ENCODE peak calls at places on chromosomes 12 and 14, in ten cellular contexts. E is endothelial cell, U is cardiac fibroblast, W is heart left ventricle, T is prostate gland, Q is left ventricle myocardium inferior, P is IMR-90, D is B cell, Y is body of pancreas, K is fibroblast of lung. B is an unnamed sample.

GRCh38 chr12:18681818-18682217 is 56.0 kb downstream of the PLCZ1 start:
- DNase-seq in T (no peak), P (no peak), E (no peak), K (no peak), D (no peak), W (no peak), Q (no peak), U (no peak), Y (no peak), B (no peak)

GRCh38 chr14:93163570-93163969 is 21.1 kb downstream of the MOAP1 start:
- DNase-seq in K (no peak), Y (no peak), U (no peak), W (no peak), P (no peak), E (no peak), T (no peak), Q (no peak), D (no peak), B (no peak)

GRCh38 chr14:95256011-95256775 is 63.5 kb downstream of the CLMN start:
- DNase-seq in Q (no peak), K (no peak), Y (no peak), E (no peak), U (no peak), W (no peak), P (no peak), T (no peak), D (no peak), B (no peak)

GRCh38 chr14:34122650-34123049 is 171.8 kb upstream of the EGLN3 start:
- DNase-seq in D (no peak), T (no peak), U (no peak), K (no peak), Q (no peak), E (no peak), Y (no peak), P (no peak), W (no peak), B (no peak)

GRCh38 chr14:76133103-76133502 is 18.6 kb upstream of the GPATCH2L start:
- DNase-seq in Q (no peak), Y (no peak), P (peak), W (no peak), E (peak), K (peak), T (no peak), D (no peak), U (peak), B (no peak)

GRCh38 chr14:75095690-75096089 is 26.2 kb downstream of the ZC2HC1C start:
- DNase-seq in T (no peak), W (no peak), U (no peak), P (no peak), D (no peak), Y (no peak), K (no peak), Q (no peak), E (no peak), B (no peak)

GRCh38 chr14:72063761-72064282 is 131.6 kb downstream of the RGS6 start:
- DNase-seq in P (no peak), U (no peak), K (no peak), W (no peak), T (no peak), E (no peak), Q (no peak), Y (no peak), D (no peak), B (no peak)

GRCh38 chr14:75982724-75983358 is 1.0 kb upstream of the TGFB3 start:
- DNase-seq in Q (peak), T (no peak), U (peak), D (no peak), P (peak), E (no peak), W (peak), Y (peak), K (peak), B (no peak)

GRCh38 chr14:36279306-36280244 is 40.9 kb downstream of the MBIP start:
- DNase-seq in Y (no peak), E (no peak), Q (no peak), P (no peak), U (no peak), K (no peak), W (no peak), D (no peak), T (no peak), B (no peak)

GRCh38 chr14:33726685-33727084 is 224.2 kb downstream of the EGLN3 start:
- DNase-seq in K (no peak), U (no peak), D (no peak), Y (no peak), P (no peak), T (no peak), Q (no peak), W (no peak), E (no peak), B (no peak)

GRCh38 chr12:54377797-54378515 is 6.6 kb downstream of the ZNF385A start:
- DNase-seq in P (no peak), K (no peak), T (no peak), U (no peak), Y (no peak), W (no peak), E (no peak), Q (no peak), D (no peak), B (no peak)

GRCh38 chr12:23535441-23535840 is 414.0 kb downstream of the SOX5 start:
- DNase-seq in T (no peak), P (no peak), K (no peak), Y (no peak), Q (no peak), E (no peak), D (no peak), U (no peak), W (no peak), B (no peak)

GRCh38 chr14:38291681-38292459 is 36.0 kb upstream of the CLEC14A start:
- DNase-seq in Q (no peak), K (no peak), T (no peak), E (no peak), P (peak), D (no peak), U (peak), W (no peak), Y (no peak), B (no peak)

GRCh38 chr12:132561784-132562156 is 48.6 kb downstream of the LRCOL1 start:
- DNase-seq in E (peak), T (no peak), U (no peak), K (no peak), P (no peak), Y (peak), D (peak), W (no peak), Q (no peak), B (no peak)

GRCh38 chr14:26867171-26867757 is 269.4 kb upstream of the NOVA1 start:
- DNase-seq in U (no peak), Y (peak), D (no peak), Q (no peak), E (no peak), K (no peak), T (no peak), P (no peak), W (no peak), B (no peak)

GRCh38 chr14:52023518-52023917 is 34.2 kb downstream of the RTRAF start:
- DNase-seq in Q (no peak), Y (peak), W (no peak), K (peak), U (peak), D (no peak), T (no peak), E (no peak), P (peak), B (peak)

GRCh38 chr14:97299661-97300060 is 502.5 kb downstream of the VRK1 start:
- DNase-seq in U (no peak), Y (no peak), E (no peak), P (no peak), T (no peak), W (no peak), Q (no peak), K (no peak), D (no peak), B (no peak)

DNA sequence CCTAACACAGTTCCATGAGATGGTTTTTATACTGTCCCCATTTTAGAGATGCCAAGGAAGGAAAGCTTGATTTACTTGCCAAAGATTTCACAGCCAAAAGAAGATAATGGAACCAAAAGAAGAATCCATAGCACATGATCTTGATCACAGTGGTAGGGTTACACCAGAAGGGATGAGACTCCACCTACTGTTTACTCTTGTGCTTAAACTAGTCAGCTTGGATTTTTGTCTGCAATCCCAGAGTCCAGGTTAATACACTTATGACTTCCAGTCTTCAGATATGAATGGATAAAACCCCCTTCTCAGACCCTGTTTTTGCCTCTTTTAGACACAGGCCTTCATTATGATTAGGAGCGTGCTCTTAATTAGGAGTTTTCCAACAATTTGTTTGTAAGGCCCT is 454.2 kb downstream of the AEBP2 start:
- DNase-seq in W (no peak), Y (no peak), K (peak), T (no peak), D (no peak), U (peak), P (peak), Q (no peak), E (no peak), B (no peak)
- TF ChIP-seq CTCF in W (no peak), Y (no peak), K (peak), T (peak), D (no peak), U (peak), P (peak), Q (peak), E (no peak), B (peak)

DNA sequence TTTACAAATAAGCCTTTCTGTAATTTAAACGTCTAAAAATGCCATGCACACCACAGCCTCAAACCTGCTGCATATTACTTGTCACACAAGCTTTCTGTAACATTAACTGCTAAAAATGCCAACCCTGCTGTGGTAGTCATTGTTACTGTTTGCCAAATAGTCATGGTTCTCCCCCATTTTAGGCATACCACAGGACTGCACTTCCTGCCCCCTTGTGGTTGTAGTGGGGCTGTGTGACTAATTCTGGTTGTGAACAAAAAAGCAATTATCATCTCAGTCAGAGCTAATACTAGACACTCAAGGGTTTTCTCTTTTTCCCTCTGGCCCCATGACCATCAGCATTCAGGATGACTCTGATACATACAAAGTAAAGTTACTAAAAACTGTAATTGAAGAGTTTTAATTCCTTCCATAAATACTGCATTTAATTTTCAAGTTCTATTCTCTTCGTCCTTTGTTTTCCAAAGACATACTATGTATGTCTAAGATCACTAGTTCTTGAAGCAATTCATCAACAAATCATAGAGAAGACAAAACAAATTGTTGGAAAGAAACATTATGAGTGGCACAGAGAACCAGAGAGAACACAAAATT is 5.7 kb upstream of the SLC35F4 start:
- DNase-seq in U (peak), Q (no peak), E (peak), P (peak), K (peak), T (no peak), W (peak), Y (peak), D (no peak), B (peak)
- TF ChIP-seq CTCF in U (peak), Q (peak), E (peak), P (peak), K (peak), T (peak), W (peak), Y (peak), D (peak), B (peak)

GRCh38 chr12:6376079-6376941 is 947 bp upstream of the SCNN1A start:
- DNase-seq in T (peak), W (peak), K (peak), Y (peak), E (peak), U (peak), D (no peak), Q (no peak), P (peak), B (no peak)
- TF ChIP-seq CTCF in T (peak), W (peak), K (peak), Y (no peak), E (no peak), U (peak), D (no peak), Q (peak), P (peak), B (peak)

DNA sequence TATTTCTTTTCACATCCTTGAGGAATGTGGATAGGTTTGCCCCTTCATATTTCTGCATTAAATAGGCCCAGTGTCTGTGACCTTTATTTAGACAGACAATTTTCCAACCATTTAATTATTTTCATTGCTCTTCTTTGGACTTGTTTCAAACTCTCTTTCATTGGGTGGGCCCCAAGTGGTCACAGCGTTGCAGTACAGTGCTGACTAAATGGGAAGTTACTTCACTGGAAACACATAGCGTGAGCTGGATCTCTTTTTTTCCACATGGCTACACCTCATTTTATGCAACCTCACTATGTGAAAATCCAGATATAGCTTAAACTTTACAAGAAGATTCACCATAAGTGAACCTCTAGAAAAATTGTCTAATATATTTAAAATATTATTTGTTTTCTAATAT is 438.9 kb downstream of the ADAMTS20 start:
- DNase-seq in Q (no peak), Y (no peak), K (peak), D (no peak), T (no peak), U (peak), P (no peak), E (no peak), W (no peak), B (peak)
- TF ChIP-seq CTCF in Q (no peak), Y (no peak), K (no peak), D (no peak), T (no peak), U (peak), P (no peak), E (no peak), W (no peak), B (peak)

GRCh38 chr14:64682173-64682710 is 22.0 kb upstream of the PLEKHG3 start:
- DNase-seq in W (peak), E (no peak), D (no peak), P (peak), Q (peak), Y (peak), T (peak), U (peak), K (peak), B (peak)
- TF ChIP-seq CTCF in W (no peak), E (no peak), D (no peak), P (no peak), Q (no peak), Y (no peak), T (peak), U (no peak), K (no peak), B (no peak)